ENCODE peak calls at places on chromosomes 6 and 20, in seven cellular contexts. R is adrenal gland, K is IMR-90, L is Peyer's patch, A is A549, U is testis, X is spleen. H is an unnamed sample. For H3K9me3, the result is how much of the 10 kb centered on the place peaks cover.

GRCh38 chr20:57398901-57399535 is 7.8 kb downstream of the RBM38 start:
- DNase-seq in R (no peak), K (no peak), L (no peak), A (no peak), U (no peak), X (peak), H (peak)

GRCh38 chr20:34512266-34512954 is 3.8 kb upstream of the DYNLRB1 start:
- DNase-seq in R (no peak), K (peak), L (no peak), A (no peak), U (no peak), X (no peak), H (no peak)

GRCh38 chr6:1895721-1896120 is 286.0 kb downstream of the FOXC1 start:
- DNase-seq in R (no peak), K (peak), L (no peak), A (no peak), U (no peak), X (no peak), H (no peak)

GRCh38 chr6:49155321-49155720 is 307.7 kb downstream of the MMUT start:
- DNase-seq in R (no peak), K (no peak), L (no peak), A (no peak), U (no peak), X (no peak), H (no peak)

GRCh38 chr6:41502607-41503434 is 43.4 kb upstream of the FOXP4 start:
- DNase-seq in R (no peak), K (no peak), L (no peak), A (no peak), U (peak), X (no peak), H (peak)

GRCh38 chr6:105844275-105844848 is 241.8 kb upstream of the PRDM1 start:
- DNase-seq in R (peak), K (peak), L (no peak), A (no peak), U (no peak), X (no peak), H (peak)

GRCh38 chr20:22371843-22372242 is 212.5 kb downstream of the FOXA2 start:
- DNase-seq in R (no peak), K (no peak), L (peak), A (no peak), U (no peak), X (no peak), H (no peak)

GRCh38 chr6:128573036-128573435 is 52.6 kb upstream of the PTPRK start:
- DNase-seq in R (no peak), K (no peak), L (no peak), A (no peak), U (no peak), X (no peak), H (no peak)

GRCh38 chr6:20688710-20689500 is 154.6 kb downstream of the CDKAL1 start:
- DNase-seq in R (no peak), K (peak), L (no peak), A (no peak), U (no peak), X (no peak), H (no peak)

GRCh38 chr6:31053873-31054272 is 43.6 kb downstream of the MUC22 start:
- DNase-seq in R (no peak), K (no peak), L (no peak), A (no peak), U (no peak), X (no peak), H (peak)
- TF ChIP-seq POLR2A in R (no peak), K (no peak), L (no peak), A (no peak), U (no peak), X (no peak), H (no peak)

DNA sequence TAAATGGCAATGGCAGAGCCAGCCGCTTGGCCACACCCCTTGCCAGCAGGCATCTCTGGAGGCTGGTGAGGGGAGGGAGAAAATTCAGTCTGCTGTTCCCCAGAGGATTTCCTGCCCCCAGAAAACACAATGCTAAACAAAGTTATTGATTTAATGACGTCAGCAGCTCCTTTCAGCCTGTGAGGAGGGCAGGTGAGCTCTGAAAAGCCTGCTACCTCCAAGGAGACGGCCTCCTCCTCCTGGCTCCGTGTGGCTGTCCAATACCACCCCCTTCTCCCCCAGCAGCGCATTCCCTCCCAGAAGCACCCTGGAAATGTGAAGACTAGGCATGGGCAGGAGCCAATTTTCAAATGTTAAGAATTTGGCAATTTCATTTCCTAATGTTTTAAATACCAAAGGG is 393.1 kb downstream of the ZFAND3 start:
- DNase-seq in R (no peak), K (no peak), L (no peak), A (no peak), U (no peak), X (no peak), H (no peak)
- H3K27ac ChIP-seq in R (no peak), K (no peak), L (no peak), A (no peak), U (no peak), X (no peak), H (peak)

GRCh38 chr20:40144581-40144980 is 544.5 kb downstream of the MAFB start:
- DNase-seq in R (no peak), K (no peak), L (no peak), A (no peak), U (no peak), X (no peak), H (no peak)
- H3K9me3 ChIP-seq in R (under half), K (under half), L (under half), A (under half), U (under half), X (under half), H (under half)

GRCh38 chr20:38751360-38751976 is 3.2 kb downstream of the ACTR5 start:
- DNase-seq in R (no peak), K (peak), L (peak), A (peak), U (no peak), X (no peak), H (no peak)

GRCh38 chr20:38748863-38749153 is 548 bp downstream of the ACTR5 start:
- DNase-seq in R (no peak), K (no peak), L (no peak), A (peak), U (no peak), X (no peak), H (no peak)

GRCh38 chr20:38745757-38746156 is 2.5 kb upstream of the ACTR5 start:
- DNase-seq in R (no peak), K (no peak), L (no peak), A (peak), U (no peak), X (no peak), H (no peak)

GRCh38 chr20:38747495-38748096 is 664 bp upstream of the ACTR5 start:
- DNase-seq in R (peak), K (no peak), L (no peak), A (no peak), U (no peak), X (no peak), H (no peak)

DNA sequence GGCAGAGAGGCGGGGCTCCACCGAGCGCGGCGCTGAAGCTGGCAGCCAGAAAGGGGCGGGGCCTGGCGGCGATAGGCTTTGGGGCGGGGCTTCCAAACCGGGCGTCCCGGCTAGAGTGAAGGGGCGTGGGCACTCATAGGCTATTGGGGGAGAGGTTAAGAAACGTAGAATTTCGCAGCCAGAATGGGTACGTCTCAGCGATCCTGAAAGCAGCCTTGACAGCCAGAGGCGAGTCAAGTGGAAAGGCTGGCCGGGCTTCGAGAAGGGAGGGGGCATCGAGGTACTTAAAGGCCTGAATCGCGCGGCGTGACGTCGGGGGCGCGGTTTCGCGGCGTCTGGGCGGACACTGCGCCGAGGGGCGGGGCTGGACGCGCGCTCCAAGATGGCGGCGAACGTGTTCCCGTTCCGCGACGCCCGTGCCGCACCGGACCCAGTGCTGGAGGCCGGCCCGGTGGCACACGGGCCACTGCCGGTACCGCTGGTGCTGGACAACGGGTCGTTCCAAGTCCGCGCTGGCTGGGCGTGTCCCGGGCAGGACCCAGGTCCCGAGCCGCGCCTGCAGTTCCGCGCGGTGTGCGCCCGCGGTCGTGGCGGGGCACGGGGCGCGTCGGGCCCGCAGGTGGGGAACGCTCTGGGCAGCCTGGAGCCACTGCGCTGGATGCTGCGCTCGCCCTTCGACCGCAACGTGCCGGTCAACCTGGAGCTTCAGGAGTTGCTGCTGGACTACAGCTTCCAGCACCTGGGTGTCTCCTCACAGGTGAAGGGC is at the start of gene ACTR5:
- DNase-seq in R (peak), K (peak), L (peak), A (peak), U (peak), X (peak), H (peak)
- TF ChIP-seq POLR2A in R (peak), K (peak), L (peak), A (peak), U (no peak), X (peak), H (no peak)

DNA sequence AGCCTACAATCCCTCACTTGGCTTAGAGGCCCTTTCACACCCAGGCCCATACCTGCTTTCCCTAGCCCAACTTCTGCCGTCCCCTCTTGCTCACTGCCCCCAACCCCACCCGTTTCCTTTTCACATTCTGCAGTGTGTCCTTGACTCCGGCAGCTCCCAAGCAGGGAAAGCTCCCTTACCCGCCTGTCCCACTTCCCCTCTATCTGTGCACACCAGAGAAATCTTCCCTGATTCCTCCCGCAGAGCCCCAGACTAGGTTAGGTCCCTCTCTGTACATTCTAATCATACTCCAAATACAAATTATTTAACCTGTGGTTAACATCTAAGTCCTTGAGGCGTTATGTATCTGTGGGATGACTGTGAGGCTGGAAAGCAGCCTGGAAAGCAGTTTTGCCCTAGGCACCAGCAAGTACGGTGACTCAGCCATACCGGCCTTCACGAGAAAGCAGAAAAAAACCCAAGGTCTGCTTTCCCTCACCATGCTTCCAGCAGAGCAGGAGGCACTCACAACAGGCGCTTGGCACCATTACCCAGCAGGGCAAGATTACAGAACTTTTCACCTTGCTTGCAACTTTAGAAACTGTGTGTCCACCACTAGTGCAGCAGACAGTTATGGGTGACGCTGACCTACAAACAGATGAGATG is 22.3 kb downstream of the ELOVL5 start:
- DNase-seq in R (peak), K (peak), L (no peak), A (peak), U (peak), X (no peak), H (no peak)
- H3K27ac ChIP-seq in R (peak), K (peak), L (no peak), A (peak), U (peak), X (peak), H (peak)